ENCODE peak calls at places on chromosomes 6 and 20, in five cellular contexts. B, T, N, H and S are unnamed samples.

GRCh38 chr6:169811521-169812256 is 60.3 kb downstream of the ERMARD start:
- DNase-seq in B (no peak), T (no peak), N (no peak), H (no peak), S (no peak)

GRCh38 chr6:147611992-147612391 is 103.5 kb downstream of the SAMD5 start:
- DNase-seq in B (no peak), T (no peak), N (no peak), H (no peak), S (no peak)

GRCh38 chr20:1617055-1617454 is 2.8 kb downstream of the SIRPB1 start:
- DNase-seq in B (no peak), T (no peak), N (no peak), H (no peak), S (no peak)

GRCh38 chr20:59398552-59399265 is 98.3 kb downstream of the EDN3 start:
- DNase-seq in B (no peak), T (peak; percentile 32), N (no peak), H (no peak), S (no peak)

GRCh38 chr6:159074866-159075265 is 30.1 kb upstream of the TAGAP start:
- DNase-seq in B (no peak), T (no peak), N (no peak), H (no peak), S (no peak)

GRCh38 chr20:48405909-48406308 is 421.9 kb downstream of the PREX1 start:
- DNase-seq in B (no peak), T (no peak), N (no peak), H (no peak), S (no peak)

GRCh38 chr20:40770564-40771307 is 81.7 kb upstream of the MAFB start:
- DNase-seq in B (no peak), T (no peak), N (no peak), H (no peak), S (no peak)

GRCh38 chr6:150118642-150119041 is 24.2 kb upstream of the PPP1R14C start:
- DNase-seq in B (no peak), T (no peak), N (no peak), H (no peak), S (no peak)

GRCh38 chr20:40156600-40157307 is 532.3 kb downstream of the MAFB start:
- DNase-seq in B (no peak), T (no peak), N (no peak), H (no peak), S (no peak)

GRCh38 chr6:52305948-52306767 is 21.6 kb upstream of the MCM3 start:
- DNase-seq in B (no peak), T (no peak), N (no peak), H (no peak), S (no peak)

GRCh38 chr6:108876929-108877775 is 28.9 kb downstream of the ARMC2 start:
- DNase-seq in B (no peak), T (no peak), N (peak; percentile 78), H (no peak), S (peak; percentile 72)

GRCh38 chr20:49534314-49534713 is 33.6 kb downstream of the PTGIS start:
- DNase-seq in B (peak; percentile 57), T (peak; percentile 70), N (no peak), H (peak; percentile 35), S (no peak)

GRCh38 chr20:6704132-6704861 is 63.2 kb upstream of the BMP2 start:
- DNase-seq in B (no peak), T (no peak), N (peak; percentile 69), H (no peak), S (peak; percentile 37)

GRCh38 chr6:101630956-101631355 is 237.4 kb downstream of the GRIK2 start:
- DNase-seq in B (no peak), T (no peak), N (no peak), H (no peak), S (no peak)

GRCh38 chr6:112357801-112358200 is 10.7 kb downstream of the RFPL4B start:
- DNase-seq in B (no peak), T (no peak), N (peak; percentile 57), H (no peak), S (peak; percentile 45)

GRCh38 chr6:43297644-43298564 is at the start of gene SLC22A7:
- DNase-seq in B (no peak), T (no peak), N (no peak), H (no peak), S (no peak)

GRCh38 chr6:53005667-53006250 is 10.7 kb upstream of the GSTA4 start:
- DNase-seq in B (no peak), T (no peak), N (no peak), H (no peak), S (no peak)

GRCh38 chr6:116730513-116730912 is 35.0 kb downstream of the FAM162B start:
- DNase-seq in B (no peak), T (no peak), N (no peak), H (no peak), S (no peak)

GRCh38 chr6:165674155-165675029 is 11.4 kb upstream of the PDE10A start:
- DNase-seq in B (no peak), T (no peak), N (no peak), H (no peak), S (no peak)

GRCh38 chr6:5138995-5139827 is 54.1 kb downstream of the PPP1R3G start:
- DNase-seq in B (no peak), T (no peak), N (no peak), H (no peak), S (no peak)

GRCh38 chr6:148934534-148934933 is 187.7 kb downstream of the UST start:
- DNase-seq in B (no peak), T (no peak), N (peak; percentile 22), H (no peak), S (no peak)

GRCh38 chr6:44487002-44487401 is 99.5 kb downstream of the CDC5L start:
- DNase-seq in B (no peak), T (no peak), N (no peak), H (no peak), S (no peak)